ENCODE peak calls at places on chromosome 1, in nine cellular contexts. B is GM19239, Y is cardiac muscle cell, X is mammary epithelial cell, O is cardiac septum, H is ACHN, Q is 8988T, P is tibial nerve, M is IMR-90. W is an unnamed sample.

GRCh38 chr1:61807606-61808005 is 65.3 kb downstream of the PATJ start:
- DNase-seq in B (no peak), Y (no peak), X (no peak), O (no peak), H (no peak), Q (no peak), P (no peak), M (peak; percentile 24), W (no peak)

GRCh38 chr1:235160395-235160964 is 570 bp downstream of the RBM34 start:
- DNase-seq in B (peak; percentile 27), Y (peak; percentile 71), X (no peak), O (no peak), H (peak; percentile 71), Q (no peak), P (no peak), M (peak; percentile 64), W (peak; percentile 79)

GRCh38 chr1:48105167-48105566 is 108.0 kb upstream of the TRABD2B start:
- DNase-seq in B (no peak), Y (peak; percentile 54), X (no peak), O (no peak), H (peak; percentile 53), Q (no peak), P (no peak), M (no peak), W (no peak)

GRCh38 chr1:15808955-15809354 is 1.5 kb upstream of the UQCRHL start:
- DNase-seq in B (no peak), Y (no peak), X (no peak), O (no peak), H (no peak), Q (no peak), P (no peak), M (no peak), W (no peak)

GRCh38 chr1:157096881-157097280 is 2.7 kb downstream of the ETV3L start:
- DNase-seq in B (no peak), Y (no peak), X (no peak), O (peak; percentile 47), H (no peak), Q (no peak), P (no peak), M (no peak), W (no peak)

GRCh38 chr1:58074702-58075578 is 471.6 kb downstream of the OMA1 start:
- DNase-seq in B (no peak), Y (no peak), X (no peak), O (no peak), H (no peak), Q (no peak), P (no peak), M (no peak), W (no peak)

GRCh38 chr1:23010734-23011449 is 4.8 kb downstream of the TEX46 start:
- DNase-seq in B (no peak), Y (peak; percentile 37), X (peak; percentile 86), O (no peak), H (peak; percentile 61), Q (peak; percentile 18), P (no peak), M (peak; percentile 56), W (peak; percentile 92)

GRCh38 chr1:44079566-44079965 is 39.1 kb upstream of the KLF17 start:
- DNase-seq in B (no peak), Y (no peak), X (no peak), O (no peak), H (no peak), Q (no peak), P (no peak), M (no peak), W (no peak)

GRCh38 chr1:201538618-201539551 is at the start of gene NAV1:
- DNase-seq in B (no peak), Y (peak; percentile 69), X (no peak), O (peak; percentile 88), H (peak; percentile 96), Q (peak; percentile 80), P (peak; percentile 51), M (peak; percentile 75), W (peak; percentile 56)

GRCh38 chr1:100441651-100442050 is 89.3 kb downstream of the CDC14A start:
- DNase-seq in B (no peak), Y (no peak), X (no peak), O (no peak), H (no peak), Q (no peak), P (no peak), M (no peak), W (no peak)

GRCh38 chr1:227318003-227318851 is at the start of gene CDC42BPA:
- DNase-seq in B (peak; percentile 58), Y (peak; percentile 97), X (peak; percentile 85), O (peak; percentile 91), H (peak; percentile 93), Q (peak; percentile 86), P (peak; percentile 52), M (peak; percentile 87), W (peak; percentile 96)

GRCh38 chr1:41742219-41742618 is 176.5 kb downstream of the HIVEP3 start:
- DNase-seq in B (no peak), Y (peak; percentile 51), X (no peak), O (no peak), H (peak; percentile 77), Q (no peak), P (no peak), M (peak; percentile 93), W (no peak)

GRCh38 chr1:202217951-202218350 is 24.4 kb downstream of the LGR6 start:
- DNase-seq in B (no peak), Y (no peak), X (no peak), O (no peak), H (no peak), Q (no peak), P (no peak), M (no peak), W (no peak)

GRCh38 chr1:223831755-223832636 is 13.8 kb downstream of the TP53BP2 start:
- DNase-seq in B (no peak), Y (peak; percentile 80), X (peak; percentile 62), O (no peak), H (no peak), Q (no peak), P (no peak), M (peak; percentile 88), W (peak; percentile 59)

GRCh38 chr1:115491303-115492018 is 150.3 kb upstream of the VANGL1 start:
- DNase-seq in B (no peak), Y (no peak), X (no peak), O (no peak), H (no peak), Q (no peak), P (no peak), M (no peak), W (no peak)

GRCh38 chr1:11560061-11560460 is 81.1 kb downstream of the DISP3 start:
- DNase-seq in B (no peak), Y (no peak), X (no peak), O (no peak), H (no peak), Q (no peak), P (no peak), M (no peak), W (no peak)

GRCh38 chr1:89607888-89608626 is 24.9 kb upstream of the LRRC8C start:
- DNase-seq in B (no peak), Y (peak; percentile 77), X (peak; percentile 61), O (no peak), H (no peak), Q (no peak), P (no peak), M (peak; percentile 31), W (no peak)

GRCh38 chr1:116218922-116219321 is 107.7 kb downstream of the MAB21L3 start:
- DNase-seq in B (no peak), Y (peak; percentile 42), X (no peak), O (no peak), H (no peak), Q (no peak), P (no peak), M (no peak), W (peak; percentile 13)

GRCh38 chr1:156627313-156627880 is 8.2 kb downstream of the HAPLN2 start:
- DNase-seq in B (no peak), Y (peak; percentile 47), X (peak; percentile 57), O (peak; percentile 65), H (peak; percentile 73), Q (peak; percentile 43), P (no peak), M (peak; percentile 47), W (peak; percentile 83)

GRCh38 chr1:197683280-197683679 is 92.0 kb downstream of the DENND1B start:
- DNase-seq in B (no peak), Y (no peak), X (no peak), O (no peak), H (no peak), Q (no peak), P (no peak), M (no peak), W (no peak)

GRCh38 chr1:9651565-9652378 is at the start of gene PIK3CD:
- DNase-seq in B (no peak), Y (peak; percentile 63), X (peak; percentile 25), O (peak; percentile 81), H (no peak), Q (peak; percentile 40), P (no peak), M (peak; percentile 57), W (no peak)